ENCODE peak calls at places on chromosomes 13 and 19, in four cellular contexts. R is heart right ventricle, H is Karpas-422, E is IMR-90. V is an unnamed sample.

GRCh38 chr19:18503337-18503970 is 18.4 kb downstream of the ELL start:
- DNase-seq in H (no peak), E (no peak), R (no peak), V (no peak)

GRCh38 chr13:27663947-27664346 is 42.3 kb downstream of the POLR1D start:
- DNase-seq in R (no peak), E (no peak), H (no peak), V (peak; percentile 61)

GRCh38 chr19:1026189-1027019 is at the start of gene CNN2:
- DNase-seq in H (peak; percentile 89), R (peak; percentile 82), E (peak; percentile 67), V (peak; percentile 86)

GRCh38 chr13:105918842-105919741 is 616.4 kb downstream of the EFNB2 start:
- DNase-seq in H (no peak), E (peak; percentile 82), R (no peak), V (no peak)

GRCh38 chr19:55691561-55692481 is 16.8 kb downstream of the EPN1 start:
- DNase-seq in H (no peak), R (no peak), E (no peak), V (no peak)

GRCh38 chr13:45775401-45775963 is 73.4 kb downstream of the CBY2 start:
- DNase-seq in R (no peak), H (no peak), E (no peak), V (no peak)

GRCh38 chr13:97855570-97855970 is 97.9 kb upstream of the IPO5 start:
- DNase-seq in H (peak; percentile 80), R (no peak), E (peak; percentile 86), V (peak; percentile 46)

GRCh38 chr13:41411536-41411935 is 45.8 kb upstream of the RGCC start:
- DNase-seq in H (peak; percentile 55), E (peak; percentile 71), R (no peak), V (no peak)

GRCh38 chr19:1935484-1936208 is 5.3 kb upstream of the CSNK1G2 start:
- DNase-seq in E (peak; percentile 28), H (peak; percentile 78), R (no peak), V (no peak)

GRCh38 chr19:40415799-40416198 is 2.6 kb upstream of the PRX start:
- DNase-seq in R (no peak), E (no peak), H (no peak), V (no peak)

GRCh38 chr19:49106648-49107135 is 7.5 kb upstream of the LIN7B start:
- DNase-seq in E (peak; percentile 45), H (peak; percentile 93), R (peak; percentile 62), V (peak; percentile 44)

GRCh38 chr19:373391-374182 is 29.0 kb upstream of the MIER2 start:
- DNase-seq in H (no peak), E (no peak), R (no peak), V (no peak)

GRCh38 chr19:46198756-46199155 is 30.8 kb upstream of the IGFL1 start:
- DNase-seq in H (no peak), E (no peak), R (no peak), V (no peak)

GRCh38 chr13:27839809-27840467 is 47.7 kb downstream of the GSX1 start:
- DNase-seq in E (no peak), H (no peak), R (no peak), V (no peak)

GRCh38 chr19:31517466-31518180 is 168.4 kb upstream of the TSHZ3 start:
- DNase-seq in R (no peak), E (no peak), H (no peak), V (no peak)

GRCh38 chr19:13998426-13998825 is 7.7 kb downstream of the RFX1 start:
- DNase-seq in E (no peak), H (no peak), R (no peak), V (no peak)

GRCh38 chr19:7917292-7918061 is 2.7 kb upstream of the SNAPC2 start:
- DNase-seq in E (peak; percentile 45), H (peak; percentile 74), R (peak; percentile 57), V (peak; percentile 46)

GRCh38 chr13:34738251-34739170 is 203.6 kb upstream of the NBEA start:
- DNase-seq in R (no peak), E (no peak), H (no peak), V (no peak)

GRCh38 chr13:43232144-43232840 is 208.9 kb downstream of the DNAJC15 start:
- DNase-seq in E (no peak), R (no peak), H (no peak), V (no peak)

GRCh38 chr13:95235944-95236343 is 65.3 kb downstream of the ABCC4 start:
- DNase-seq in R (no peak), H (no peak), E (no peak), V (no peak)

GRCh38 chr19:18126097-18126496 is 26.9 kb upstream of the PIK3R2 start:
- DNase-seq in E (no peak), H (no peak), R (no peak), V (no peak)

GRCh38 chr13:32984857-32985626 is 31.2 kb upstream of the KL start:
- DNase-seq in H (no peak), E (peak; percentile 58), R (no peak), V (no peak)

GRCh38 chr19:48928164-48929005 is 5.1 kb upstream of the DHDH start:
- DNase-seq in H (peak; percentile 69), R (no peak), E (peak; percentile 58), V (no peak)

GRCh38 chr13:90375851-90376250 is 971.6 kb upstream of the MIR17HG start:
- DNase-seq in R (no peak), E (no peak), H (no peak), V (no peak)

GRCh38 chr13:35255241-35255640 is 221.2 kb downstream of the MAB21L1 start:
- DNase-seq in H (no peak), E (no peak), R (peak; percentile 13), V (no peak)

GRCh38 chr19:1252818-1253513 is 4.6 kb downstream of the MIDN start:
- DNase-seq in H (peak; percentile 87), E (peak; percentile 97), R (peak; percentile 91), V (peak; percentile 91)

GRCh38 chr13:50626031-50626643 is 217.4 kb downstream of the DLEU7 start:
- DNase-seq in E (no peak), H (no peak), R (no peak), V (no peak)

GRCh38 chr13:24650157-24650556 is 30.1 kb upstream of the ATP12A start:
- DNase-seq in E (peak; percentile 40), H (no peak), R (no peak), V (no peak)

GRCh38 chr13:31049833-31050232 is 111.9 kb downstream of the HSPH1 start:
- DNase-seq in R (no peak), H (no peak), E (no peak), V (no peak)

GRCh38 chr19:43525836-43526771 is 897 bp downstream of the ETHE1 start:
- DNase-seq in H (no peak), R (no peak), E (peak; percentile 9), V (peak; percentile 24)

GRCh38 chr19:5436101-5436947 is 18.9 kb upstream of the ZNRF4 start:
- DNase-seq in E (peak; percentile 73), H (no peak), R (no peak), V (no peak)

GRCh38 chr13:92802776-92803175 is 423.8 kb upstream of the GPC6 start:
- DNase-seq in R (no peak), H (no peak), E (no peak), V (no peak)

GRCh38 chr13:98274921-98275487 is 97.9 kb upstream of the RNF113B start:
- DNase-seq in H (no peak), E (peak; percentile 87), R (no peak), V (no peak)

DNA sequence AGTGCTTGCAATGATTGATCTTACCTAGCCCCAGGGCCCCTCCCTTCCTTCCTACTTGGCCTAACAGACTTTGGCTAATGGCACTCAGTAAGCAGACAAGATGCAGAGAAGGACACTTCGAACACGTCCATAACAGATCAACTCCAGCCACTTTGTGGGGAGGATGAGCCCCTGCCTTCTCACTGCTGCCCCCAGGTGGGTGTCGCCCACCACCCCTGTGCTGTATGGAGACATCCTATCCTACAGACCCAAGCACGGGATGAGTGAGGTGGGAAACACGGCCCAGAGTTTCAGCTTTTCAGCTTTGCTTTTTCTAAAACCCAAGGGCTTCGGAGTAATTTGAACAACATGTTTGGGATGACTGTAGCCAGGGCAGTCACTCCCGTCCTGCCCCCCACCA is 5.5 kb downstream of the SLC7A1 start:
- DNase-seq in H (no peak), R (no peak), E (no peak), V (no peak)
- H3K4me3 ChIP-seq in H (no peak overlapping the region), R (no peak overlapping the region), E (no peak overlapping the region), V (no peak overlapping the region)

GRCh38 chr19:47510516-47511127 is 4.2 kb downstream of the NAPA start:
- DNase-seq in E (no peak), H (no peak), R (no peak), V (no peak)
- H3K27ac ChIP-seq in E (no peak overlapping the region), H (no peak overlapping the region), R (peak overlapping the region; percentile 96), V (peak overlapping the region; percentile 92)

GRCh38 chr19:6587093-6587820 is 3.7 kb downstream of the CD70 start:
- DNase-seq in R (no peak), E (no peak), H (peak; percentile 81), V (no peak)
- H3K4me3 ChIP-seq in R (no peak overlapping the region), E (no peak overlapping the region), H (peak overlapping the region; percentile 60), V (no peak overlapping the region)

GRCh38 chr13:29454931-29455481 is 140.5 kb downstream of the SLC7A1 start:
- DNase-seq in R (no peak), H (peak; percentile 68), E (peak; percentile 7), V (no peak)
- H3K27ac ChIP-seq in R (peak overlapping the region; percentile 23), H (no peak overlapping the region), E (no peak overlapping the region), V (no peak overlapping the region)

GRCh38 chr13:75038315-75038881 is 443.6 kb downstream of the TBC1D4 start:
- DNase-seq in E (no peak), R (no peak), H (no peak), V (no peak)

GRCh38 chr13:75042809-75043208 is 439.2 kb downstream of the TBC1D4 start:
- DNase-seq in R (no peak), E (no peak), H (no peak), V (no peak)
- H3K4me3 ChIP-seq in R (no peak overlapping the region), E (no peak overlapping the region), H (no peak overlapping the region), V (no peak overlapping the region)

V was measured in thyroid gland.